ENCODE peak calls at places on chromosome 18, in nine cellular contexts. I, V, J, Y, S, B, N, R and G are unnamed samples.

GRCh38 chr18:59874166-59874565 is 25.6 kb upstream of the PMAIP1 start:
- DNase-seq in J (no peak), I (no peak), R (no peak), Y (peak), S (no peak), B (no peak), V (peak), N (peak), G (peak)

GRCh38 chr18:23992119-23992940 is 22.2 kb upstream of the TTC39C start:
- DNase-seq in S (peak), N (no peak), I (no peak), R (peak), Y (no peak), B (no peak), V (peak), J (peak), G (no peak)

GRCh38 chr18:45024357-45025107 is 343.8 kb downstream of the SETBP1 start:
- DNase-seq in V (no peak), B (no peak), S (no peak), R (no peak), N (no peak), Y (no peak), I (no peak), J (no peak), G (no peak)

GRCh38 chr18:47870605-47871004 is 59.9 kb downstream of the SMAD2 start:
- DNase-seq in Y (peak), R (no peak), B (no peak), J (no peak), V (no peak), S (no peak), N (peak), I (no peak), G (no peak)

GRCh38 chr18:2932247-2933181 is 80.4 kb downstream of the LPIN2 start:
- DNase-seq in N (peak), S (peak), Y (peak), B (peak), I (no peak), J (no peak), R (peak), V (peak), G (no peak)

GRCh38 chr18:23238651-23239349 is 103.5 kb downstream of the CABLES1 start:
- DNase-seq in B (no peak), Y (no peak), N (peak), J (no peak), S (no peak), R (no peak), I (no peak), V (no peak), G (no peak)

GRCh38 chr18:54849683-54850082 is 21.4 kb downstream of the RAB27B start:
- DNase-seq in R (no peak), Y (no peak), B (no peak), S (no peak), J (no peak), V (no peak), I (no peak), N (no peak), G (no peak)

GRCh38 chr18:48155856-48156255 is 225.4 kb upstream of the SMAD2 start:
- DNase-seq in V (no peak), I (no peak), R (no peak), N (no peak), Y (peak), J (no peak), S (peak), B (no peak), G (no peak)

GRCh38 chr18:73150199-73150598 is 282.4 kb upstream of the NETO1 start:
- DNase-seq in I (no peak), J (no peak), N (no peak), B (no peak), R (no peak), S (no peak), Y (no peak), V (no peak), G (no peak)

GRCh38 chr18:39448942-39449341 is 1883.3 kb upstream of the CELF4 start:
- DNase-seq in S (no peak), I (no peak), R (no peak), V (no peak), N (peak), B (no peak), Y (no peak), J (no peak), G (no peak)

GRCh38 chr18:31040982-31041345 is 1.6 kb downstream of the DSC3 start:
- DNase-seq in R (no peak), S (peak), J (no peak), N (peak), V (no peak), Y (no peak), I (peak), B (no peak), G (no peak)
- H3K4me3 ChIP-seq in R (no peak), S (peak), J (peak), N (peak), V (peak), Y (no peak), I (no peak), B (no peak), G (peak)

DNA sequence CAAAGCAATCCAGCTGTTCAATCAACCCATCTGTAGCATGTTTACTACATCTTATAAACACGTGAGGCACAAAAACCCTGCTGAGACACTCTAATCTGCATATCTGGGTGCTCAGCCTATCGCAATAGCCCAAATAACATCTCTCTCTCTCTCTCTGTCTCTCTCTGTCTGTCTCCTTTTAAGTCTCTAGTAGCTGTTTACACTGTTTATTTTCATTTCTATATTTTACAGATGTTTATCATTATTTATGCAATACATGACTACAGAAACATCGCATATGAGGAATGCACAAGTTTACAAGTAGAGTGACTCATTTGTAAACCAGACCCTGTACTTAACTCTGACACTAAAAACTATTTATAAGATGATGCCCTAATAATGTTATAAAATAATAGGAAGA is 422.2 kb upstream of the DSEL start:
- DNase-seq in S (no peak), V (no peak), B (no peak), R (no peak), J (no peak), I (no peak), Y (no peak), N (peak), G (no peak)
- H3K4me3 ChIP-seq in S (no peak), V (no peak), B (no peak), R (no peak), J (no peak), I (no peak), Y (no peak), N (no peak), G (no peak)

GRCh38 chr18:57433492-57434176 is 1.5 kb upstream of the ONECUT2 start:
- DNase-seq in J (no peak), S (no peak), N (no peak), Y (no peak), R (no peak), B (no peak), V (no peak), I (no peak), G (no peak)

GRCh38 chr18:57432765-57433400 is 2.3 kb upstream of the ONECUT2 start:
- DNase-seq in S (no peak), B (no peak), I (no peak), J (no peak), N (no peak), V (no peak), R (no peak), Y (no peak), G (no peak)

GRCh38 chr18:57434536-57435494 is at the start of gene ONECUT2:
- DNase-seq in I (peak), S (peak), V (peak), R (peak), N (peak), J (peak), Y (no peak), B (peak), G (peak)

GRCh38 chr18:57435851-57436192 is 648 bp downstream of the ONECUT2 start:
- DNase-seq in N (no peak), B (no peak), J (no peak), S (no peak), V (no peak), I (no peak), R (no peak), Y (no peak), G (no peak)

GRCh38 chr18:57434177-57434535 is 1.0 kb upstream of the ONECUT2 start:
- DNase-seq in B (no peak), S (no peak), N (no peak), I (no peak), J (no peak), R (no peak), V (no peak), Y (no peak), G (no peak)
- H3K4me3 ChIP-seq in B (peak), S (no peak), N (no peak), I (no peak), J (peak), R (no peak), V (peak), Y (no peak), G (peak)

GRCh38 chr18:77096936-77097886 is 35.4 kb downstream of the MBP start:
- DNase-seq in R (no peak), B (no peak), N (no peak), S (no peak), Y (no peak), J (no peak), I (no peak), V (no peak), G (no peak)

GRCh38 chr18:77096031-77096371 is 36.6 kb downstream of the MBP start:
- DNase-seq in I (no peak), R (no peak), B (no peak), N (no peak), J (no peak), S (no peak), V (no peak), Y (no peak), G (no peak)

GRCh38 chr18:77098554-77099174 is 33.9 kb downstream of the MBP start:
- DNase-seq in J (no peak), R (no peak), S (no peak), Y (peak), I (no peak), B (no peak), N (no peak), V (no peak), G (no peak)

GRCh38 chr18:77099501-77100370 is 32.8 kb downstream of the MBP start:
- DNase-seq in J (no peak), N (no peak), R (no peak), V (no peak), I (no peak), S (no peak), B (no peak), Y (peak), G (no peak)

DNA sequence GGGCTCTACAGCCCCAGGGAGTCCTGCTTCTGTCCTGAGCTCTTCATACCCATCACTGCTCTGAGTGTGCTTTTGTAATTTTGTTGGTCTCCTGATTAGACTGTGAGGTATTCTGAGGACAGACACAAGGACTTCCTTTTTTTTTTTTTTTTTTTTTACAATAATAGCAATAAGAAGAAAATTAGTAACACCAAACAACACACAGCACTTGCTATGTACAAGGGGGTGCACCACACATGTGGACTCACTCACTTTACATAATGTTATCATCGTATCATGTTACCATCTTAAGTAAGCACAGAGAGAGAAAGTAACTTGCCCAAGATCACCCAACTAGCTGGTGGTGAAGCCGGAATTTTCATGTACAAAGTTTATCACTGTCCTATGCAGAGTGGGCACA is 34.5 kb downstream of the MBP start:
- DNase-seq in V (no peak), R (no peak), B (no peak), J (no peak), S (no peak), I (no peak), Y (peak), N (no peak), G (no peak)
- H3K4me3 ChIP-seq in V (no peak), R (no peak), B (no peak), J (peak), S (no peak), I (no peak), Y (peak), N (no peak), G (no peak)